ENCODE peak calls at places on chromosome X, in four cellular contexts. Y, F, R and N are unnamed samples.

GRCh38 chrX:34332336-34332735 is 200.2 kb upstream of the FAM47A start:
- DNase-seq in Y (no peak), F (no peak), R (no peak), N (peak)

GRCh38 chrX:154658187-154658586 is 4.8 kb upstream of the CTAG2 start:
- DNase-seq in Y (no peak), F (no peak), R (no peak), N (no peak)

GRCh38 chrX:135973548-135974278 is at the start of gene MMGT1:
- DNase-seq in R (peak), F (peak), Y (peak), N (peak)

GRCh38 chrX:116204947-116205346 is 34.4 kb downstream of the AGTR2 start:
- DNase-seq in R (no peak), Y (no peak), F (peak), N (peak)

GRCh38 chrX:40314070-40314469 is 216.3 kb upstream of the BCOR start:
- DNase-seq in R (peak), Y (peak), F (no peak), N (no peak)

GRCh38 chrX:56978172-56978571 is 17.2 kb downstream of the SPIN3 start:
- DNase-seq in Y (peak), F (peak), R (no peak), N (peak)

GRCh38 chrX:152992120-152992519 is 1.8 kb downstream of the PNMA5 start:
- DNase-seq in R (no peak), F (no peak), Y (no peak), N (no peak)

GRCh38 chrX:17160971-17161370 is 214.0 kb upstream of the NHS start:
- DNase-seq in Y (no peak), R (no peak), F (no peak), N (peak)

GRCh38 chrX:130083656-130084382 is 26.5 kb downstream of the ELF4 start:
- DNase-seq in F (no peak), Y (no peak), R (no peak), N (no peak)

GRCh38 chrX:13646154-13646549 is 6.8 kb upstream of the TCEANC start:
- DNase-seq in R (peak), F (peak), Y (peak), N (peak)

GRCh38 chrX:10582215-10582733 is 38.1 kb downstream of the MID1 start:
- DNase-seq in R (no peak), Y (no peak), F (no peak), N (no peak)

GRCh38 chrX:85244411-85245210 is 820 bp downstream of the ZNF711 start:
- DNase-seq in R (peak), F (no peak), Y (no peak), N (peak)

GRCh38 chrX:100076031-100076430 is 334.0 kb downstream of the PCDH19 start:
- DNase-seq in Y (no peak), R (no peak), F (no peak), N (no peak)

GRCh38 chrX:24229967-24230366 is 80.4 kb downstream of the ZFX start:
- DNase-seq in R (no peak), Y (no peak), F (peak), N (no peak)

GRCh38 chrX:19332983-19333382 is 10.7 kb upstream of the PDHA1 start:
- DNase-seq in F (no peak), Y (peak), R (peak), N (no peak)

GRCh38 chrX:68837119-68837518 is 8.3 kb downstream of the EFNB1 start:
- DNase-seq in F (no peak), Y (no peak), R (no peak), N (no peak)

GRCh38 chrX:2425281-2426071 is 75.3 kb downstream of the DHRSX start:
- DNase-seq in Y (peak), F (no peak), R (no peak), N (no peak)

GRCh38 chrX:96372313-96373046 is 312.2 kb upstream of the DIAPH2 start:
- DNase-seq in F (peak), R (no peak), Y (peak), N (peak)

GRCh38 chrX:48835524-48836329 is at the start of gene PCSK1N:
- DNase-seq in R (peak), Y (peak), F (no peak), N (peak)

GRCh38 chrX:145848451-145848850 is 30.8 kb downstream of the SLITRK2 start:
- DNase-seq in F (no peak), R (no peak), Y (no peak), N (no peak)

GRCh38 chrX:71489540-71489939 is 43.4 kb upstream of the OGT start:
- DNase-seq in F (no peak), R (no peak), Y (no peak), N (no peak)

GRCh38 chrX:66672106-66672505 is 33.2 kb upstream of the EDA2R start:
- DNase-seq in Y (no peak), R (no peak), F (no peak), N (no peak)

GRCh38 chrX:123771449-123772064 is 38.7 kb upstream of the THOC2 start:
- DNase-seq in F (no peak), Y (no peak), R (no peak), N (no peak)

GRCh38 chrX:25519258-25519657 is 503.5 kb upstream of the ARX start:
- DNase-seq in F (no peak), Y (no peak), R (no peak), N (no peak)

GRCh38 chrX:30887721-30888120 is 1.3 kb downstream of the TAB3 start:
- DNase-seq in Y (no peak), F (no peak), R (no peak), N (no peak)

GRCh38 chrX:56564182-56564885 is 907 bp downstream of the UBQLN2 start:
- DNase-seq in R (no peak), F (peak), Y (no peak), N (peak)

GRCh38 chrX:129925305-129926092 is 19.5 kb downstream of the UTP14A start:
- DNase-seq in Y (peak), F (peak), R (peak), N (peak)

GRCh38 chrX:65451663-65452062 is 82.9 kb downstream of the LAS1L start:
- DNase-seq in Y (no peak), R (no peak), F (peak), N (peak)